ENCODE peak calls at places on chromosomes 7 and 10, in four cellular contexts. One of them, this sample, is unnamed. For H3K4me1, the result is how much of the 10 kb centered on the place peaks cover.

GRCh38 chr10:20598590-20598989 is 298.5 kb downstream of the NEBL start:
- DNase-seq in fibroblast of lung: peak
- DNase-seq in tibial artery: peak
- DNase-seq in right lobe of liver: no peak
- DNase-seq in this sample: peak

GRCh38 chr7:98294798-98295382 is 13.4 kb downstream of the BRI3 start:
- DNase-seq in fibroblast of lung: peak
- DNase-seq in tibial artery: no peak
- DNase-seq in right lobe of liver: peak
- DNase-seq in this sample: peak

GRCh38 chr7:32602470-32602869 is 107.2 kb downstream of the AVL9 start:
- DNase-seq in fibroblast of lung: no peak
- DNase-seq in tibial artery: no peak
- DNase-seq in right lobe of liver: no peak
- DNase-seq in this sample: no peak

GRCh38 chr7:8290645-8291308 is 28.8 kb upstream of the ICA1 start:
- DNase-seq in fibroblast of lung: no peak
- DNase-seq in tibial artery: no peak
- DNase-seq in right lobe of liver: no peak
- DNase-seq in this sample: no peak

GRCh38 chr7:84722086-84722485 is 464.8 kb downstream of the SEMA3D start:
- DNase-seq in fibroblast of lung: no peak
- DNase-seq in tibial artery: no peak
- DNase-seq in right lobe of liver: no peak
- DNase-seq in this sample: no peak

GRCh38 chr7:156666368-156667109 is 26.0 kb downstream of the RNF32 start:
- DNase-seq in fibroblast of lung: no peak
- DNase-seq in tibial artery: no peak
- DNase-seq in right lobe of liver: no peak
- DNase-seq in this sample: no peak

GRCh38 chr7:86295526-86295925 is 348.2 kb upstream of the GRM3 start:
- DNase-seq in fibroblast of lung: no peak
- DNase-seq in tibial artery: no peak
- DNase-seq in right lobe of liver: no peak
- DNase-seq in this sample: no peak

GRCh38 chr7:150333659-150334058 is 7.8 kb downstream of the RARRES2 start:
- DNase-seq in fibroblast of lung: no peak
- DNase-seq in tibial artery: no peak
- DNase-seq in right lobe of liver: no peak
- DNase-seq in this sample: no peak

GRCh38 chr7:99004781-99005500 is 126.6 kb downstream of the TRRAP start:
- DNase-seq in fibroblast of lung: no peak
- DNase-seq in tibial artery: no peak
- DNase-seq in right lobe of liver: no peak
- DNase-seq in this sample: no peak

GRCh38 chr7:66374141-66374540 is 169.0 kb downstream of the TPST1 start:
- DNase-seq in fibroblast of lung: no peak
- DNase-seq in tibial artery: no peak
- DNase-seq in right lobe of liver: no peak
- DNase-seq in this sample: no peak

GRCh38 chr10:57788117-57788516 is 479.6 kb downstream of the IPMK start:
- DNase-seq in fibroblast of lung: no peak
- DNase-seq in tibial artery: no peak
- DNase-seq in right lobe of liver: no peak
- DNase-seq in this sample: no peak
- H3K4me1 ChIP-seq in fibroblast of lung: under half
- H3K4me1 ChIP-seq in tibial artery: under half
- H3K4me1 ChIP-seq in right lobe of liver: under half
- H3K4me1 ChIP-seq in this sample: under half

GRCh38 chr10:77586719-77587423 is 50.7 kb downstream of the KCNMA1 start:
- DNase-seq in fibroblast of lung: peak
- DNase-seq in tibial artery: peak
- DNase-seq in right lobe of liver: peak
- DNase-seq in this sample: no peak
- TF ChIP-seq CTCF in fibroblast of lung: peak
- TF ChIP-seq CTCF in tibial artery: no peak
- TF ChIP-seq CTCF in right lobe of liver: no peak
- TF ChIP-seq CTCF in this sample: no peak

DNA sequence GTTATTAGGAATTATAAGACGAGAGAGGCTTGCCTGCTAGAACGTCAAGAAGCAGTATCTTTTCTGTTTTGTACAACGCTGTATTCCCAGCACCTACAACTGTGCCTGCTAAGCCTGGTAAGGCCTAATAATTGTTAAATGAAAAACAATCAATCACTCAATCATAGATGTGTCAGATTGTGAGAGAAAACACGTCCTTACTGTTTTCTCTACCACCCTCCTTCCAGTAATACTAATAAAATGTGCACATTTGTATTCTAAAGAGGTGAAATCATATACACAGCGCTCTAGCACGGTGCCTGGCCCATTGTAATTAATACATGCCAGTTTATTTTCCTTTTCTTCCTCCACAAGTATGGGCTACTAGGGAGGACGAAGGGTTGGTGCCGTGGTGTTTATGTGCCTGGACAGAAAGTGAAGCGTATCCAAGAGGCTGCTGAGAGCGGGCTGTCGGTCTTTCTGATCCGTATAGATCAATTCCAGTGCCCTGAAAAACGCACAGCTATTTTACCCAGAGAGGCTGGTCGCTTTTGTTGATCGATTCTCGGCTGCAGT is 1.5 kb upstream of the AUTS2 start:
- DNase-seq in fibroblast of lung: peak
- DNase-seq in tibial artery: peak
- DNase-seq in right lobe of liver: no peak
- DNase-seq in this sample: no peak
- H3K4me3 ChIP-seq in fibroblast of lung: peak
- H3K4me3 ChIP-seq in tibial artery: peak
- H3K4me3 ChIP-seq in right lobe of liver: peak
- H3K4me3 ChIP-seq in this sample: peak

DNA sequence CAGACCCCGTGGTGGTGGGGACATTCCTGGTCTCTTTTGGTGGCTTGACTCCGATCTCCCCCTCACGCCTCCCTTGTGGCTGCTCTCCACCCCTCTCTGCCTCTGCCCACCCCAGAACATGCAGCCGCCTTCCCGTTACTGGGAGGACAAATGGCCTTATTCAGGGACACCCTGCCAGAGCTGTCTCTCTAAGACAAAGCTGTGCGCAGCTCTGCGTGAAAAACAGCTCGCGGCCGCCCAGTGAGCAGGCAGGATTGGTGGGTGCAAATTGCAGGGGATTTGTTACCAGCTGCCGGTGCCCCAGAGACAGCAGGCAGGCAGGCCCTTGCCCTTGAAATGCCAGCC is 124.3 kb upstream of the PPIF start:
- DNase-seq in fibroblast of lung: no peak
- DNase-seq in tibial artery: no peak
- DNase-seq in right lobe of liver: no peak
- DNase-seq in this sample: no peak
- H3K4me1 ChIP-seq in fibroblast of lung: under half
- H3K4me1 ChIP-seq in tibial artery: under half
- H3K4me1 ChIP-seq in right lobe of liver: under half
- H3K4me1 ChIP-seq in this sample: under half

GRCh38 chr10:97607076-97607635 is 17.6 kb downstream of the C10orf62 start:
- DNase-seq in fibroblast of lung: no peak
- DNase-seq in tibial artery: no peak
- DNase-seq in right lobe of liver: no peak
- DNase-seq in this sample: no peak

GRCh38 chr10:97611473-97611872 is 21.8 kb downstream of the MORN4 start:
- DNase-seq in fibroblast of lung: no peak
- DNase-seq in tibial artery: no peak
- DNase-seq in right lobe of liver: no peak
- DNase-seq in this sample: no peak

GRCh38 chr10:97608991-97609561 is 19.6 kb downstream of the C10orf62 start:
- DNase-seq in fibroblast of lung: no peak
- DNase-seq in tibial artery: no peak
- DNase-seq in right lobe of liver: no peak
- DNase-seq in this sample: no peak

GRCh38 chr10:97618285-97618684 is 15.0 kb downstream of the MORN4 start:
- DNase-seq in fibroblast of lung: no peak
- DNase-seq in tibial artery: no peak
- DNase-seq in right lobe of liver: no peak
- DNase-seq in this sample: no peak

GRCh38 chr10:97612386-97612785 is 20.9 kb downstream of the MORN4 start:
- DNase-seq in fibroblast of lung: peak
- DNase-seq in tibial artery: no peak
- DNase-seq in right lobe of liver: no peak
- DNase-seq in this sample: no peak
- TF ChIP-seq CTCF in fibroblast of lung: peak
- TF ChIP-seq CTCF in tibial artery: peak
- TF ChIP-seq CTCF in right lobe of liver: peak
- TF ChIP-seq CTCF in this sample: peak